ENCODE peak calls at places on chromosomes 7 and 10, in eight cellular contexts. M is Caco-2, K is body of pancreas, P is right atrium auricular region, X is left lung, E is neural progenitor cell, T is uterus, A is BE2C. J is an unnamed sample.

GRCh38 chr10:127908106-127908957 is 1.4 kb downstream of the PTPRE start:
- DNase-seq in M (peak; percentile 57), K (no peak), P (no peak), X (no peak), E (no peak), T (no peak), A (no peak), J (no peak)

GRCh38 chr7:83005410-83005809 is 157.3 kb downstream of the PCLO start:
- DNase-seq in M (peak; percentile 26), K (no peak), P (no peak), X (no peak), E (peak; percentile 36), T (no peak), A (peak; percentile 15), J (no peak)

GRCh38 chr10:42929236-42929635 is 146.6 kb downstream of the BMS1 start:
- DNase-seq in M (no peak), K (no peak), P (no peak), X (no peak), E (no peak), T (no peak), A (no peak), J (no peak)

GRCh38 chr7:39633563-39634550 is 10.5 kb downstream of the RALA start:
- DNase-seq in M (no peak), K (no peak), P (no peak), X (no peak), E (no peak), T (no peak), A (no peak), J (no peak)

GRCh38 chr10:91683976-91684375 is 51.1 kb upstream of the PPP1R3C start:
- DNase-seq in M (no peak), K (no peak), P (no peak), X (no peak), E (peak; percentile 28), T (no peak), A (no peak), J (no peak)

GRCh38 chr7:51243631-51244030 is 73.0 kb downstream of the COBL start:
- DNase-seq in M (no peak), K (no peak), P (no peak), X (no peak), E (no peak), T (no peak), A (no peak), J (no peak)

GRCh38 chr7:3739983-3740382 is 438.9 kb downstream of the SDK1 start:
- DNase-seq in M (no peak), K (no peak), P (no peak), X (no peak), E (no peak), T (no peak), A (no peak), J (no peak)

GRCh38 chr10:132036887-132037675 is 28.7 kb upstream of the JAKMIP3 start:
- DNase-seq in M (peak; percentile 44), K (peak; percentile 39), P (no peak), X (no peak), E (peak; percentile 56), T (no peak), A (no peak), J (no peak)

GRCh38 chr10:33336606-33337334 is 2.3 kb upstream of the NRP1 start:
- DNase-seq in M (peak; percentile 59), K (peak; percentile 34), P (no peak), X (peak; percentile 44), E (peak; percentile 64), T (peak; percentile 38), A (peak; percentile 47), J (peak; percentile 62)

GRCh38 chr10:6171891-6172354 is 30.8 kb upstream of the PFKFB3 start:
- DNase-seq in M (no peak), K (peak; percentile 35), P (peak; percentile 87), X (peak; percentile 73), E (no peak), T (peak; percentile 54), A (no peak), J (peak; percentile 72)

GRCh38 chr10:6174201-6174874 is 28.4 kb upstream of the PFKFB3 start:
- DNase-seq in M (no peak), K (no peak), P (no peak), X (no peak), E (no peak), T (no peak), A (no peak), J (peak; percentile 24)

GRCh38 chr10:6170638-6171037 is 32.1 kb upstream of the PFKFB3 start:
- DNase-seq in M (peak; percentile 33), K (peak; percentile 64), P (no peak), X (no peak), E (no peak), T (no peak), A (no peak), J (peak; percentile 56)

GRCh38 chr10:6175329-6176055 is 27.2 kb upstream of the PFKFB3 start:
- DNase-seq in M (no peak), K (peak; percentile 21), P (no peak), X (no peak), E (no peak), T (no peak), A (no peak), J (no peak)

DNA sequence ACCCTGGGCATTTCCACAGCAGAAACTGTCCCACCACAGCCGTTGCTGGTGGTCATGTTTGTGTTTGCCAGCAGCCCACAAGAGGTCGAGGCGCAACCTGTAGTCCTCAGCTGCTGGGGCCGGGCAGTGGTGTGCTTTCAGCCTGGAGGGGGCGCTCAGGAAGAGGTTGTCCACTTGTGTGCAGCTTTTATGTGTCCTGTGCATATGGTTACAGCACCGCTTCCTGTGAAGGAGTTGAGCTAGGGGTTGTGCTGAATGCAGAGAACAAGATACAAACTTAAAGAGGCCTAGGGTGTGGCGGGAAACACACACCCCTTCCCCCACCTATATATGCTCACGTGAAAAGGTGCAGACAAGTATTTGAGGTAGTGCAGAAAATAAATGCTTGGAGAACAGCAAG is 29.5 kb upstream of the PFKFB3 start:
- DNase-seq in M (peak; percentile 29), K (peak; percentile 32), P (no peak), X (no peak), E (peak; percentile 56), T (no peak), A (no peak), J (peak; percentile 55)
- TF ChIP-seq CTCF in M (peak; percentile 33), K (no peak), P (no peak), X (no peak), E (peak; percentile 56), T (no peak), A (no peak), J (no peak)

GRCh38 chr7:80445351-80445750 is 66.5 kb downstream of the GNAT3 start:
- DNase-seq in M (no peak), K (no peak), P (no peak), X (no peak), E (no peak), T (no peak), A (no peak), J (no peak)

GRCh38 chr7:80439894-80440811 is 71.7 kb downstream of the GNAT3 start:
- DNase-seq in M (no peak), K (no peak), P (no peak), X (no peak), E (no peak), T (no peak), A (peak; percentile 45), J (no peak)

GRCh38 chr7:80443336-80443735 is 68.5 kb downstream of the GNAT3 start:
- DNase-seq in M (no peak), K (no peak), P (no peak), X (no peak), E (no peak), T (no peak), A (no peak), J (no peak)

DNA sequence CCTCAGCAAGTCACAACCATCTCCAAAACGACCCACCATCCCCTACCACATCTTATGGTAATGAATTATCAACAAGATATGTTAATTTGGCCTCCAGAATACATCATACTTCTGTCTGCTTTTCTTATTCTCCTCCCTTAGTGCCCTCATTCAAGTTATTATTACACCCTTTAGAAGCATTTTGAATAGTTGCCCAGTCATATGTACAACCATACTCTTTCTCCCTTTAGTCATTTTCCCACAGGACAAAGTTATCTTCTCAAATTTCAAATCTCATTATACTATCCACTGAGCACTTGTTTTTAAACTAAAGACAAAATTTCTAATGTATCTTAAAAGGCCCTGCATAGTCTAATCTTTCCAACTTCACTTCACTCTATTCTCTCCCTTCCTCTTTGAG is 71.0 kb downstream of the GNAT3 start:
- DNase-seq in M (no peak), K (no peak), P (no peak), X (no peak), E (no peak), T (no peak), A (no peak), J (no peak)
- H3K4me3 ChIP-seq in M (no peak overlapping the region), K (no peak overlapping the region), P (no peak overlapping the region), X (no peak overlapping the region), E (no peak overlapping the region), T (no peak overlapping the region), A (no peak overlapping the region), J (no peak overlapping the region)

GRCh38 chr10:35351021-35351420 is 14.7 kb downstream of the CCNY start:
- DNase-seq in M (no peak), K (no peak), P (no peak), X (no peak), E (no peak), T (no peak), A (no peak), J (no peak)

GRCh38 chr10:35347088-35347487 is 10.8 kb downstream of the CCNY start:
- DNase-seq in M (no peak), K (no peak), P (no peak), X (no peak), E (no peak), T (no peak), A (no peak), J (no peak)

GRCh38 chr10:35349389-35349915 is 13.1 kb downstream of the CCNY start:
- DNase-seq in M (no peak), K (no peak), P (no peak), X (no peak), E (no peak), T (no peak), A (no peak), J (no peak)

GRCh38 chr10:35347899-35348608 is 11.7 kb downstream of the CCNY start:
- DNase-seq in M (no peak), K (no peak), P (no peak), X (no peak), E (no peak), T (no peak), A (no peak), J (no peak)

DNA sequence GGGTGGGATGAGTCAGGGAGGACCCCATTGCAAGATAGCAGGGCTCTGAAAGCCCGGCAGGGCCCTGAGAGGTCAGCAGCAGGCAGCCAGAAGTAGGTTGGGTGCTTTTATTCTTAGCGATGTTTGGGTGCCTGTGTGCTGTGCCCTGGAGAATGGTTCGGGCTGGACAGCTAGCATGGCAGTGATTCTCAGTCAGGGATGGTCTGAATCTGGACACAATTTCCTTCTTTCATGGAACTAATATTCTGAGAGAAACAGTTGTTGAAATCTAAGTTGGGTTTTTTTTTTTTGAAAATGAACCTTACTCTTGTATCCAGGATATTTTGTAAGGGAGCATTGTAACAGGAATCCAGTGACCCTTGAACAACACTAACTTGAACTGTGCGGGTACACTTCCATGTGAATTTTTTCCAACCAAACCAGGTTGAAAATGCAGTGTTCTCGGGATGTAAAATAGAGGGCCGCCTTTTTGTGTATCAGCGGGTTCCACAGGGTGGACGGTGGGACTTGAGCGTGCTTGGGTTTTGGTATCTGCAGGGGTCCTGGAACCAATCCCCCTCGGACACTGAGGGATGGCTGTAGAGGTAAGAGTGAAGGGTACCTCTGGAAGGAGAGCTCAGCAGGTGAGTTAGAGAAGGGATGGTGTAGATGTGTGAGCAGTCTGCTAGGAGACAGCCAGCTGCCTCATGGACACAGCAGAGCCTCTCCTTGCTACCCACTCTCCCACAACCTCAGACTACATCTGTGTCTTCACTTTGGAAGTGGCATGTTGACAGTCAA is 12.5 kb downstream of the CCNY start:
- DNase-seq in M (no peak), K (no peak), P (no peak), X (no peak), E (no peak), T (no peak), A (no peak), J (no peak)
- H3K4me1 ChIP-seq in M (peaks cover 18% of the 10 kb centered on the region), K (peaks cover 34% of the 10 kb centered on the region), P (no peaks in the 10 kb centered on the region), X (peaks cover 82% of the 10 kb centered on the region), E (peaks cover 19% of the 10 kb centered on the region), T (peaks cover 10% of the 10 kb centered on the region), A (peaks cover 3% of the 10 kb centered on the region), J (peaks cover 5% of the 10 kb centered on the region)

GRCh38 chr10:60335708-60336107 is 54.0 kb downstream of the ANK3 start:
- DNase-seq in M (peak; percentile 40), K (no peak), P (no peak), X (no peak), E (no peak), T (no peak), A (no peak), J (no peak)
- TF ChIP-seq CTCF in M (peak; percentile 70), K (no peak), P (no peak), X (no peak), E (peak; percentile 38), T (no peak), A (peak; percentile 57), J (no peak)